ENCODE peak calls at places on chromosomes 13 and 19, in eight cellular contexts. P is A549, R is pancreas, W is H9, H is heart right ventricle, E is Panc1, S is upper lobe of right lung, U is uterus. C is an unnamed sample.

GRCh38 chr13:51849145-51850101 is 4.4 kb upstream of the TMEM272 start:
- DNase-seq in W (peak; percentile 88), H (no peak), S (peak; percentile 72), E (no peak), U (no peak), P (peak; percentile 31), R (no peak), C (no peak)

GRCh38 chr13:41008349-41008980 is 10.7 kb downstream of the ELF1 start:
- DNase-seq in R (no peak), P (no peak), E (no peak), W (no peak), H (no peak), S (no peak), U (no peak), C (peak; percentile 38)

GRCh38 chr19:30146346-30146745 is 204.3 kb downstream of the URI1 start:
- DNase-seq in E (no peak), H (no peak), S (no peak), W (no peak), U (no peak), R (no peak), P (no peak), C (no peak)

GRCh38 chr13:34776984-34777913 is 164.8 kb upstream of the NBEA start:
- DNase-seq in E (no peak), R (no peak), W (no peak), U (no peak), P (no peak), H (no peak), S (no peak), C (no peak)

GRCh38 chr13:80086304-80086721 is 254.6 kb downstream of the SPRY2 start:
- DNase-seq in U (no peak), W (no peak), S (no peak), R (no peak), P (no peak), H (no peak), E (peak; percentile 77), C (peak; percentile 85)

GRCh38 chr19:49556412-49557398 is 23.7 kb downstream of the NOSIP start:
- DNase-seq in E (no peak), P (no peak), U (no peak), H (no peak), W (peak; percentile 92), S (no peak), R (peak; percentile 94), C (no peak)

GRCh38 chr19:12995596-12996541 is 594 bp downstream of the NFIX start:
- DNase-seq in E (no peak), H (no peak), R (peak; percentile 83), W (no peak), P (no peak), S (no peak), U (peak; percentile 59), C (no peak)

GRCh38 chr19:45646345-45646698 is 7.1 kb upstream of the EML2 start:
- DNase-seq in U (no peak), S (no peak), W (no peak), P (no peak), E (no peak), R (no peak), H (no peak), C (no peak)

GRCh38 chr19:15199652-15200574 is 882 bp downstream of the NOTCH3 start:
- DNase-seq in H (no peak), R (peak; percentile 76), E (no peak), S (no peak), U (no peak), P (no peak), W (peak; percentile 81), C (no peak)

GRCh38 chr13:79805317-79805716 is 324.4 kb downstream of the NDFIP2 start:
- DNase-seq in W (no peak), S (no peak), U (no peak), E (no peak), P (no peak), R (no peak), H (no peak), C (no peak)

GRCh38 chr13:31119966-31120733 is 41.6 kb downstream of the HSPH1 start:
- DNase-seq in U (no peak), H (no peak), P (no peak), W (no peak), E (no peak), R (no peak), S (no peak), C (no peak)

GRCh38 chr13:30293995-30294394 is 13.4 kb downstream of the KATNAL1 start:
- DNase-seq in R (no peak), S (no peak), W (no peak), E (no peak), P (no peak), U (no peak), H (no peak), C (no peak)

GRCh38 chr13:77136902-77137420 is 110.0 kb upstream of the FBXL3 start:
- DNase-seq in P (no peak), E (no peak), S (no peak), R (no peak), U (no peak), W (no peak), H (no peak), C (no peak)

GRCh38 chr13:99958402-99959126 is 13.0 kb downstream of the ZIC5 start:
- DNase-seq in E (no peak), U (no peak), S (no peak), P (no peak), R (no peak), H (no peak), W (peak; percentile 69), C (no peak)

DNA sequence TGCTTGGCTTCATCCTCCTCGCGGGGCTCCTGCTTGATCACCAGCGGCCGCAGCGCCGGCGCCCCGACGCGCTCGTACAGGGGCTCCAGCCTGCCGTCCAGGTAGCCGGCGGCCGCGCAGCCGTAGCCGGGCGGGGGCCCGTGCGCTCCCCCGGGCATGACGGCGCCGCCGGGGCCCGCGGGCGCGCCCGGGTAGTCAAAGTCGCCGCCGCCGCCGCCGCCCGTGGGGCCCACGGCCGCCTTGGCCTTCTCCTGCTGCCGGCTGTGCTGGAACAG is 497 bp downstream of the CEBPA start:
- DNase-seq in P (no peak), E (no peak), W (no peak), U (no peak), R (no peak), S (no peak), H (no peak), C (no peak)
- H3K27ac ChIP-seq in P (peak overlapping the region; percentile 93), E (no peak overlapping the region), W (no peak overlapping the region), U (peak overlapping the region; percentile 87), R (peak overlapping the region; percentile 54), S (peak overlapping the region; percentile 76), H (no peak overlapping the region), C (no peak overlapping the region)

GRCh38 chr19:1944916-1945561 is 4.1 kb downstream of the CSNK1G2 start:
- DNase-seq in W (no peak), H (no peak), R (peak; percentile 70), U (no peak), P (no peak), S (peak; percentile 62), E (no peak), C (no peak)

GRCh38 chr19:1947651-1948209 is 6.8 kb downstream of the CSNK1G2 start:
- DNase-seq in W (peak; percentile 67), U (no peak), R (peak; percentile 62), H (no peak), P (no peak), E (no peak), S (peak; percentile 67), C (no peak)

GRCh38 chr19:1944088-1944915 is 3.3 kb downstream of the CSNK1G2 start:
- DNase-seq in P (no peak), S (no peak), R (peak; percentile 82), E (no peak), H (no peak), U (no peak), W (no peak), C (no peak)

GRCh38 chr19:1943661-1944087 is 2.7 kb downstream of the CSNK1G2 start:
- DNase-seq in H (no peak), U (no peak), W (no peak), P (no peak), E (no peak), S (no peak), R (peak; percentile 80), C (no peak)

DNA sequence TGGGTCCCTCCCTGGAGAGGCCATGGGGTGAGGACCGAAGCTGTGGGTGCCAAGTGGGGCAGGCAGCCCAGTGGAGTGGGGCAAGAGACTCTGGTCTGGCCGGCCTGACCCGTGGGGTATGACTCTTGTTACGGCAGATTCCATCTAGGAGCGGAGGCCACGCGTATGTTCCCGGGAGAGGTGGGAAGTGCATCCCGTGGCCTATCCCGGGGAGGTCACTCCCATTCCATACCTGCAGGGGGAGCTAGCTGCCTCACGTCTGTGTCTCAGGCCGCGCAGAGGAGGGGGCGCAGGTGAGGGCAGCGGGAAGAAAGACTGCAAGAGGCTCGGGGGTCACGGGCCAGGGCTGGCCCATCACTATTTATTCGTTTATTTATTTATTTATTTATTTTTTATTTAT is 4.9 kb downstream of the CSNK1G2 start:
- DNase-seq in S (peak; percentile 72), P (peak; percentile 47), W (peak; percentile 90), H (no peak), E (no peak), R (peak; percentile 69), U (peak; percentile 50), C (no peak)
- H3K4me1 ChIP-seq in S (peaks cover 26% of the 10 kb centered on the region), P (peaks cover 3% of the 10 kb centered on the region), W (no peaks in the 10 kb centered on the region), H (peaks cover 31% of the 10 kb centered on the region), E (peaks cover 10% of the 10 kb centered on the region), R (peaks cover 8% of the 10 kb centered on the region), U (peaks cover 10% of the 10 kb centered on the region), C (peaks cover 6% of the 10 kb centered on the region)

GRCh38 chr19:40599331-40600085 is 1.7 kb upstream of the LTBP4 start:
- DNase-seq in U (peak; percentile 68), W (peak; percentile 48), S (no peak), E (no peak), H (peak; percentile 37), R (peak; percentile 55), P (no peak), C (peak; percentile 17)
- TF ChIP-seq CTCF in U (no peak), W (no peak), S (no peak), E (no peak), H (no peak), R (no peak), P (no peak), C (no peak)

GRCh38 chr13:45331981-45332830 is 8.8 kb downstream of the TPT1 start:
- DNase-seq in H (no peak), R (no peak), W (no peak), S (no peak), U (no peak), E (no peak), P (no peak), C (peak; percentile 87)

GRCh38 chr13:45331123-45331619 is 9.8 kb downstream of the TPT1 start:
- DNase-seq in R (no peak), H (no peak), U (no peak), W (no peak), E (no peak), S (no peak), P (no peak), C (no peak)

GRCh38 chr13:45333973-45334922 is 6.7 kb downstream of the TPT1 start:
- DNase-seq in R (no peak), H (no peak), E (no peak), S (no peak), W (no peak), P (no peak), U (no peak), C (no peak)

GRCh38 chr13:45333251-45333972 is 7.6 kb downstream of the TPT1 start:
- DNase-seq in U (no peak), R (no peak), H (no peak), S (no peak), E (no peak), P (no peak), W (no peak), C (no peak)

DNA sequence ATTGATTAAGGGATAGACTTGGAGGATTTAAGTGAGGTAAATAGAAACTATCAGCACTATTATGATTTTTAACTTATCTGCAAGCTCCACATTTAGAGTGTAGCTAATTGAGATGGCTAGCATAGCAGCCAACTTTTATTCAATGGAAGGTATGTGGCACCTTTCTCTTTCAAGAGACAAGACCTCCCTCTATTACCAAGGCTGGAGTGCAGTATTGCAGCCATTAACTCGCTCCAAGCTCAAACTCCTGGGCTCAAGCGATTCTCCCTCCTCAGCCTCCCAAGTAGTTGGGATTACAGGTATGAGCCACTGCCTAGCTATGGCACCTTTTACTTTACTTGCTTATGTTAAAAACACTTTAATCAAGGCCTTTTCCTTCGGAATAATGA is 8.2 kb downstream of the TPT1 start:
- DNase-seq in P (no peak), H (no peak), R (no peak), E (no peak), S (no peak), U (no peak), W (no peak), C (no peak)
- H3K27ac ChIP-seq in P (peak overlapping the region; percentile 64), H (peak overlapping the region; percentile 18), R (no peak overlapping the region), E (no peak overlapping the region), S (no peak overlapping the region), U (no peak overlapping the region), W (no peak overlapping the region), C (no peak overlapping the region)

C was measured in foreskin keratinocyte.